ENCODE peak calls at places on chromosomes 7 and 10, in ten cellular contexts. T is Peyer's patch; A is KBM-7; W is HTR-8/SVneo; K is HFFc6; O is fibroblast of mammary gland; N is left ventricle myocardium inferior; S is neural crest cell; Y is stimulated activated CD8-positive, alpha-beta memory T cell treated with anti-CD3 and anti-CD28 coated beads, Interleukin-2, amount 100 ng/mL, for 1 hour; R is H7. V is an unnamed sample.

GRCh38 chr7:108973075-108973474 is 403.4 kb downstream of the DNAJB9 start:
- DNase-seq in T (no peak), A (peak), W (no peak), K (no peak), O (no peak), N (no peak), S (no peak), Y (no peak), R (no peak), V (no peak)

GRCh38 chr10:118621304-118621942 is 26.0 kb upstream of the PRLHR start:
- DNase-seq in T (no peak), A (no peak), W (no peak), K (no peak), O (no peak), N (no peak), S (no peak), Y (no peak), R (no peak), V (no peak)

GRCh38 chr10:131841131-131841661 is 59.6 kb upstream of the PPP2R2D start:
- DNase-seq in T (peak), A (no peak), W (no peak), K (no peak), O (no peak), N (no peak), S (no peak), Y (no peak), R (no peak), V (no peak)

GRCh38 chr10:125521721-125522680 is 161.0 kb downstream of the TEX36 start:
- DNase-seq in T (no peak), A (peak), W (peak), K (no peak), O (no peak), N (no peak), S (peak), Y (no peak), R (peak), V (peak)

GRCh38 chr7:90999989-91000979 is 263.9 kb upstream of the FZD1 start:
- DNase-seq in T (no peak), A (no peak), W (no peak), K (peak), O (peak), N (no peak), S (no peak), Y (no peak), R (no peak), V (no peak)

GRCh38 chr10:109701583-109702215 is 221.6 kb downstream of the XPNPEP1 start:
- DNase-seq in T (peak), A (no peak), W (no peak), K (no peak), O (no peak), N (no peak), S (no peak), Y (no peak), R (no peak), V (no peak)

GRCh38 chr7:39733881-39734571 is 110.7 kb downstream of the RALA start:
- DNase-seq in T (peak), A (no peak), W (peak), K (peak), O (peak), N (no peak), S (no peak), Y (no peak), R (no peak), V (peak)

GRCh38 chr7:5296627-5297226 is 14.0 kb downstream of the SLC29A4 start:
- DNase-seq in T (peak), A (no peak), W (no peak), K (no peak), O (no peak), N (no peak), S (peak), Y (peak), R (peak), V (peak)

GRCh38 chr10:16816142-16816541 is 1.1 kb downstream of the RSU1 start:
- DNase-seq in T (no peak), A (no peak), W (no peak), K (no peak), O (no peak), N (no peak), S (no peak), Y (no peak), R (peak), V (no peak)

GRCh38 chr7:105940111-105940510 is 23.0 kb upstream of the CDHR3 start:
- DNase-seq in T (no peak), A (no peak), W (no peak), K (no peak), O (no peak), N (no peak), S (no peak), Y (no peak), R (no peak), V (no peak)

GRCh38 chr10:552679-553078 is 136.8 kb downstream of the DIP2C start:
- DNase-seq in T (no peak), A (no peak), W (no peak), K (no peak), O (no peak), N (no peak), S (no peak), Y (no peak), R (no peak), V (no peak)